ENCODE peak calls at places on chromosomes 13 and 19, in five cellular contexts. O is neuronal stem cell, L is nephron progenitor cell, Q is NCI-H1105, K is pancreas. B is an unnamed sample.

GRCh38 chr13:44017756-44018309 is 138.1 kb downstream of the LACC1 start:
- DNase-seq in O (no peak), L (no peak), Q (no peak), K (no peak), B (no peak)

GRCh38 chr13:31987535-31988170 is 43.9 kb upstream of the FRY start:
- DNase-seq in O (no peak), L (no peak), Q (no peak), K (no peak), B (no peak)

GRCh38 chr19:15656467-15656866 is 15.8 kb downstream of the CYP4F3 start:
- DNase-seq in O (no peak), L (no peak), Q (no peak), K (no peak), B (no peak)

GRCh38 chr13:113900646-113901045 is 36.8 kb upstream of the GAS6 start:
- DNase-seq in O (no peak), L (no peak), Q (no peak), K (no peak), B (no peak)

GRCh38 chr19:8004723-8005513 is 523 bp downstream of the ELAVL1 start:
- DNase-seq in O (no peak), L (peak), Q (no peak), K (no peak), B (peak)

GRCh38 chr19:28887920-28888618 is 324.9 kb downstream of the UQCRFS1 start:
- DNase-seq in O (peak), L (peak), Q (no peak), K (no peak), B (no peak)

GRCh38 chr13:113907637-113908617 is 44.1 kb upstream of the GAS6 start:
- DNase-seq in O (no peak), L (peak), Q (peak), K (no peak), B (no peak)

GRCh38 chr13:102658678-102659077 is 36.2 kb downstream of the METTL21C start:
- DNase-seq in O (no peak), L (no peak), Q (no peak), K (no peak), B (no peak)

GRCh38 chr13:71852082-71852481 is 14.9 kb downstream of the DACH1 start:
- DNase-seq in O (no peak), L (no peak), Q (no peak), K (no peak), B (no peak)

GRCh38 chr13:113042456-113042855 is 63.1 kb upstream of the F7 start:
- DNase-seq in O (no peak), L (no peak), Q (no peak), K (no peak), B (no peak)

GRCh38 chr19:18520848-18521691 is 800 bp downstream of the ELL start:
- DNase-seq in O (peak), L (peak), Q (no peak), K (peak), B (no peak)

GRCh38 chr13:47959468-47960088 is 41.5 kb downstream of the SUCLA2 start:
- DNase-seq in O (no peak), L (no peak), Q (no peak), K (no peak), B (no peak)

GRCh38 chr19:47447470-47448359 is 24.0 kb downstream of the SLC8A2 start:
- DNase-seq in O (peak), L (peak), Q (peak), K (no peak), B (peak)

GRCh38 chr13:36343766-36344165 is 2.4 kb downstream of the SPART start:
- DNase-seq in O (no peak), L (no peak), Q (no peak), K (no peak), B (no peak)

GRCh38 chr13:36282818-36283432 is 14.7 kb downstream of the CCDC169 start:
- DNase-seq in O (peak), L (no peak), Q (peak), K (no peak), B (peak)